ENCODE peak calls at places on chromosomes 4 and X, in nine cellular contexts. I is hepatocyte, C is GM23248, Y is MM.1S, H is PC-3, D is GM23338, Z is HCT116, B is Karpas-422, T is OCI-LY7. V is an unnamed sample. For H3K9me2 and H4K20me1, the result is how much of the 10 kb centered on the place peaks cover.

GRCh38 chr4:125169192-125169591 is 145.6 kb upstream of the FAT4 start:
- DNase-seq in I (no peak), C (no peak), Y (no peak), H (no peak), D (no peak), Z (no peak), B (no peak), T (no peak), V (no peak)

GRCh38 chr4:176981074-176981473 is 188.4 kb upstream of the VEGFC start:
- DNase-seq in I (no peak), C (peak), Y (no peak), H (no peak), D (no peak), Z (no peak), B (no peak), T (no peak), V (no peak)

GRCh38 chrX:18377802-18378201 is 23.3 kb upstream of the SCML2 start:
- DNase-seq in I (peak), C (peak), Y (peak), H (peak), D (peak), Z (peak), B (peak), T (peak), V (no peak)

GRCh38 chr4:46506876-46507275 is 116.9 kb upstream of the GABRA2 start:
- DNase-seq in I (no peak), C (peak), Y (no peak), H (peak), D (no peak), Z (no peak), B (no peak), T (no peak), V (no peak)

GRCh38 chr4:165115301-165115700 is 2.6 kb upstream of the TMEM192 start:
- DNase-seq in I (no peak), C (no peak), Y (no peak), H (no peak), D (no peak), Z (no peak), B (no peak), T (no peak), V (no peak)

GRCh38 chr4:185839204-185839712 is 27.3 kb upstream of the SORBS2 start:
- DNase-seq in I (peak), C (peak), Y (no peak), H (peak), D (peak), Z (peak), B (no peak), T (no peak), V (peak)

GRCh38 chrX:79100791-79101484 is 43.5 kb upstream of the GPR174 start:
- DNase-seq in I (no peak), C (no peak), Y (no peak), H (no peak), D (no peak), Z (no peak), B (no peak), T (no peak), V (no peak)

GRCh38 chrX:140273921-140274320 is 230.9 kb downstream of the SOX3 start:
- DNase-seq in I (no peak), C (no peak), Y (no peak), H (no peak), D (no peak), Z (no peak), B (no peak), T (no peak), V (no peak)

GRCh38 chr4:86939737-86940141 is 4.9 kb downstream of the AFF1 start:
- DNase-seq in I (no peak), C (no peak), Y (peak), H (no peak), D (no peak), Z (no peak), B (peak), T (peak), V (no peak)

GRCh38 chr4:39933689-39934590 is 43.8 kb downstream of the PDS5A start:
- DNase-seq in I (no peak), C (peak), Y (no peak), H (no peak), D (peak), Z (no peak), B (no peak), T (no peak), V (no peak)

GRCh38 chrX:72475952-72476668 is 96.5 kb downstream of the HDAC8 start:
- DNase-seq in I (no peak), C (peak), Y (no peak), H (no peak), D (no peak), Z (no peak), B (no peak), T (no peak), V (no peak)

GRCh38 chr4:13866881-13867280 is 239.4 kb upstream of the BOD1L1 start:
- DNase-seq in I (no peak), C (no peak), Y (no peak), H (peak), D (no peak), Z (no peak), B (no peak), T (no peak), V (no peak)

GRCh38 chrX:101062171-101062570 is 10.3 kb upstream of the TRMT2B start:
- DNase-seq in I (no peak), C (peak), Y (no peak), H (no peak), D (peak), Z (no peak), B (no peak), T (no peak), V (no peak)

GRCh38 chr4:184433258-184433892 is 41.0 kb downstream of the IRF2 start:
- DNase-seq in I (no peak), C (no peak), Y (no peak), H (no peak), D (no peak), Z (no peak), B (no peak), T (no peak), V (no peak)

GRCh38 chr4:61553562-61554125 is 353.5 kb downstream of the ADGRL3 start:
- DNase-seq in I (no peak), C (no peak), Y (no peak), H (no peak), D (peak), Z (no peak), B (no peak), T (no peak), V (no peak)

GRCh38 chrX:103607385-103608304 is at the start of gene TCEAL3:
- DNase-seq in I (peak), C (peak), Y (no peak), H (peak), D (peak), Z (no peak), B (no peak), T (no peak), V (peak)

GRCh38 chrX:10508891-10509290 is 111.5 kb downstream of the MID1 start:
- DNase-seq in I (no peak), C (no peak), Y (no peak), H (no peak), D (peak), Z (no peak), B (no peak), T (no peak), V (no peak)

GRCh38 chr4:155342142-155342541 is 34.6 kb downstream of the MAP9 start:
- DNase-seq in I (no peak), C (peak), Y (no peak), H (peak), D (no peak), Z (no peak), B (no peak), T (no peak), V (no peak)

GRCh38 chr4:165355900-165356300 is 22.9 kb upstream of the CPE start:
- DNase-seq in I (peak), C (peak), Y (peak), H (peak), D (peak), Z (peak), B (peak), T (peak), V (no peak)

GRCh38 chr4:152106113-152106763 is 345.4 kb upstream of the GATB start:
- DNase-seq in I (peak), C (peak), Y (no peak), H (peak), D (peak), Z (peak), B (no peak), T (no peak), V (peak)

GRCh38 chr4:77001907-77002306 is 52.4 kb downstream of the SEPTIN11 start:
- DNase-seq in I (no peak), C (peak), Y (no peak), H (peak), D (peak), Z (no peak), B (no peak), T (no peak), V (no peak)

GRCh38 chrX:118345045-118345400 is 883 bp upstream of the WDR44 start:
- DNase-seq in I (no peak), C (no peak), Y (no peak), H (no peak), D (no peak), Z (no peak), B (no peak), T (no peak), V (no peak)

GRCh38 chr4:156335721-156336120 is 382.1 kb upstream of the CTSO start:
- DNase-seq in I (no peak), C (no peak), Y (no peak), H (no peak), D (no peak), Z (no peak), B (no peak), T (no peak), V (no peak)

GRCh38 chr4:170854097-170854496 is 764.3 kb upstream of the AADAT start:
- DNase-seq in I (no peak), C (no peak), Y (no peak), H (no peak), D (no peak), Z (no peak), B (no peak), T (no peak), V (no peak)

GRCh38 chrX:75649829-75650228 is 127.0 kb upstream of the ZDHHC15 start:
- DNase-seq in I (no peak), C (no peak), Y (no peak), H (no peak), D (no peak), Z (no peak), B (no peak), T (no peak), V (no peak)

GRCh38 chr4:4613126-4613465 is 71.2 kb upstream of the STX18 start:
- DNase-seq in I (no peak), C (no peak), Y (no peak), H (no peak), D (no peak), Z (no peak), B (no peak), T (no peak), V (no peak)

GRCh38 chr4:56655627-56656345 is 25.3 kb downstream of the HOPX start:
- DNase-seq in I (peak), C (peak), Y (no peak), H (no peak), D (peak), Z (no peak), B (no peak), T (no peak), V (no peak)

GRCh38 chr4:8182858-8183725 is 16.0 kb upstream of the SH3TC1 start:
- DNase-seq in I (peak), C (peak), Y (no peak), H (peak), D (no peak), Z (peak), B (no peak), T (no peak), V (peak)

GRCh38 chrX:33134164-33134563 is 77.2 kb downstream of the DMD start:
- DNase-seq in I (no peak), C (no peak), Y (no peak), H (no peak), D (no peak), Z (no peak), B (no peak), T (no peak), V (no peak)
- H3K9me2 ChIP-seq in I (under half), C (under half), Y (under half), H (under half), D (under half), Z (under half), B (under half), T (under half), V (under half)

GRCh38 chrX:154502098-154502497 is 11.7 kb upstream of the SLC10A3 start:
- DNase-seq in I (no peak), C (no peak), Y (no peak), H (no peak), D (no peak), Z (no peak), B (no peak), T (no peak), V (no peak)
- H4K20me1 ChIP-seq in I (under half), C (under half), Y (under half), H (under half), D (under half), Z (under half), B (under half), T (under half), V (under half)

DNA sequence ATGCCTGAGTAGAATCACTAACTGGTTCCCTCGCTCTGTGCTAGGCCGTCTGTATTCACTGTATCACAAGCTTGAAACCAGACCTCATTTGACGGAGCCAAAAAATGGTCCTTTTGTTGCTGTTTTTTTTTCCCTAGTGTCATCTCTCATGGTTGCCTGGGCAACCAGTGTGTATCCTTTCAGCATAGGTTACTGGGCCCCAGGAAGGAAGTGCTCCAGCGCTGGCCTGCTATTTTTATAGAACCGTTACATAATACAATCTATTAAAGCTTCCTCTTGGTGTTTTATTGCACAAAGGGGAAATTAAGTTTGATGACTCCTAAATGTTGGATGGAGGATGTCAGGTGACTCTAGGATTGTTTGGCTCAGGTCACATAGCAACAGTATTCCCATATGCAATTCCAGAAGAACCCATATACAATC is 220.4 kb downstream of the SPRY1 start:
- DNase-seq in I (peak), C (peak), Y (no peak), H (peak), D (peak), Z (no peak), B (no peak), T (peak), V (no peak)
- H3K9me2 ChIP-seq in I (under half), C (under half), Y (under half), H (under half), D (under half), Z (under half), B (under half), T (under half), V (under half)

GRCh38 chr4:145881585-145881984 is 57.0 kb downstream of the ZNF827 start:
- DNase-seq in I (no peak), C (no peak), Y (no peak), H (no peak), D (no peak), Z (no peak), B (no peak), T (no peak), V (no peak)

GRCh38 chr4:145884775-145885174 is 53.8 kb downstream of the ZNF827 start:
- DNase-seq in I (no peak), C (no peak), Y (no peak), H (no peak), D (no peak), Z (no peak), B (no peak), T (no peak), V (no peak)

GRCh38 chr4:145881991-145882390 is 56.6 kb downstream of the ZNF827 start:
- DNase-seq in I (peak), C (no peak), Y (peak), H (no peak), D (no peak), Z (no peak), B (peak), T (peak), V (peak)

GRCh38 chr4:145882594-145882993 is 56.0 kb downstream of the ZNF827 start:
- DNase-seq in I (no peak), C (no peak), Y (no peak), H (no peak), D (no peak), Z (no peak), B (no peak), T (no peak), V (no peak)

GRCh38 chr4:145883173-145883572 is 55.5 kb downstream of the ZNF827 start:
- DNase-seq in I (no peak), C (no peak), Y (no peak), H (no peak), D (no peak), Z (no peak), B (no peak), T (no peak), V (no peak)
- H4K20me1 ChIP-seq in I (under half), C (under half), Y (under half), H (under half), D (under half), Z (under half), B (under half), T (under half), V (under half)

DNA sequence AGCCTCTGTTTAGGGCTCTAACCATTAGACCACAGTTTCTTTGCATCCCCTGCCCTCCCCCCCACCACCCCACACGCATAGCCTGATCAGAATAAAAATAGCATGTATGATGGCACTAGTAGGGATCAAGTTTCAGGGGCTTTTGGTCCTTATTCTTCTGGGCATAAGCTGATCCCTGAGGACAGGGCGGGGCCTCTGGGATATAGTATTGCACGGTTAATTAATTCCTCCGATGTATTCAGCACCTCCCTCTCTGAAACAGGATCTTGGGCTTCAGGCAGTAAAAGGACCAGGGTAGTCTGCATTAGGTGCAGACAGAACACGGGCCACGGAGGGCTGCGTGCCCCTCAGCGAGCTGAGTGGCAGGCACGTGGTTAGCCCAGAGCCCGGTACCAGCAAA is 57.1 kb downstream of the ELF4 start:
- DNase-seq in I (no peak), C (no peak), Y (no peak), H (no peak), D (no peak), Z (no peak), B (no peak), T (no peak), V (no peak)
- H3K9me2 ChIP-seq in I (under half), C (under half), Y (under half), H (under half), D (under half), Z (under half), B (under half), T (under half), V (under half)

DNA sequence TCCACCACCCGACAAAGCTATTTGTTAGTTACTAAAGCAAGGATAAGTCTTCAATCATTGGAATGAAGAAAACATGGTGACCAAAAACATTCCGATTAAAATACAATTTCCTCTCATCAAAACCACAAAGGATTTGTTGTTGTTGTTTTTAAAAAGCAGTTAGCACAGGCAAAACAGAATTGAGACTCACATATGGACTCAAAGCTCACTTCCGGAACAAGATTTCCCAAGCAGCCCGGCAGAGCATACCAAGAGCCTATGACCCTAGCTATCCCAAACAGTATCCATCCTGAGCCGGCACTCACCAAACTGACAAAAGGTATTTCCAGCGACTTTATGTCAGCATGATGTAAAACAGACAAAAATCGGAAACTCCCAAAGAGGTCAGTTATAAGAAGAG is 39.9 kb downstream of the ADGRA3 start:
- DNase-seq in I (no peak), C (no peak), Y (no peak), H (no peak), D (no peak), Z (no peak), B (no peak), T (no peak), V (no peak)
- H4K20me1 ChIP-seq in I (under half), C (under half), Y (under half), H (under half), D (under half), Z (under half), B (under half), T (under half), V (under half)

DNA sequence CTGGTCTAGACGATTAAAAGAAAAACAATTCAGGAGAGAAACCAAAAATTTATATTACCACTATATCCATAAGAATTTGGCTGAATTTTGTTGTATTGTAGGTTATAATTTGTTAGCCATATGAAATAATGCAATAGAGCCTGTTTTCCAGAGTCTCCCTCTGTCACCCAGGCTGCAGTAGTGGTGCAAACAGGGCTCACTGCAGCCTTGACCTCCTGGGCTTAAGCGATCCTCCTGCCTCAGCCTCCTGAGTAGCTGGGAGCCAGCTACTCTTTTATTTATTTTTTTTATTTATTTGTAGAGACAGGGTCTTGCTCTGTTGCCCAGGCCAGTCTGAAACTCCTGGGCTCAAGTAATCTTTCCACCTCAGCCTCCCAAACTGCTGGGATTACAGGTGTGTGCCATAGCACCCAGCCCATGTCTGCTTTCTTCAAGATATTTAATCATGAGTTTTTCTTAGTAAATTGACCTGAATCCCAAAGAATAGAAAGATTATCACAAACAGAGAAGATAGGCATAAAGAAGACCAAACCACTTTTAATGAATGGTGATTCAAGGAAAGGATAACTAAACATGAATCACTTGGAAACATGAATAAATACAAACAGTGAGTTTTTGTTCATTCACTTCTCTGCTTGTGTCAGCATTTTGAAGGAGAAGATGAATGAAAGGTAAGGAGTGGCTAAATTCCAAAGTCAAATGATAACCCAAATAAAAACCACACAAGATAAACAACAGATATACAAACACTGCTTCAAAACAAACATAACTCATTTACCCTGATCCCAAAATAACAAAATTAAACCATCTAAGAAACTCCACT is 82.1 kb downstream of the PPP3CA start:
- DNase-seq in I (no peak), C (peak), Y (no peak), H (peak), D (no peak), Z (no peak), B (no peak), T (no peak), V (no peak)
- H3K9me2 ChIP-seq in I (under half), C (under half), Y (under half), H (under half), D (under half), Z (under half), B (under half), T (under half), V (under half)

V was measured in PC-9.